ENCODE peak calls at places on chromosomes 4 and X, in seven cellular contexts. One of them, this sample, is unnamed.

GRCh38 chrX:46704767-46705386 is 54.0 kb downstream of the SLC9A7 start:
- DNase-seq in stimulated activated CD4-positive, alpha-beta T cell treated with anti-CD3 and anti-CD28 coated beads, Interleukin-4, amount 100 ng/mL, for 48 hours: no peak
- DNase-seq in epithelial cell of proximal tubule: no peak
- DNase-seq in AG08395: no peak
- DNase-seq in KG1: no peak
- DNase-seq in Calu3: no peak
- DNase-seq in GM10248: peak; percentile 41
- DNase-seq in this sample: no peak

GRCh38 chr4:10664408-10664807 is 20.2 kb downstream of the CLNK start:
- DNase-seq in AG08395: no peak
- DNase-seq in GM10248: no peak
- DNase-seq in KG1: peak; percentile 23
- DNase-seq in stimulated activated CD4-positive, alpha-beta T cell treated with anti-CD3 and anti-CD28 coated beads, Interleukin-4, amount 100 ng/mL, for 48 hours: no peak
- DNase-seq in epithelial cell of proximal tubule: peak; percentile 23
- DNase-seq in Calu3: peak; percentile 17
- DNase-seq in this sample: no peak

GRCh38 chrX:50638123-50638522 is 167.5 kb upstream of the DGKK start:
- DNase-seq in GM10248: no peak
- DNase-seq in KG1: no peak
- DNase-seq in epithelial cell of proximal tubule: no peak
- DNase-seq in stimulated activated CD4-positive, alpha-beta T cell treated with anti-CD3 and anti-CD28 coated beads, Interleukin-4, amount 100 ng/mL, for 48 hours: no peak
- DNase-seq in AG08395: no peak
- DNase-seq in Calu3: no peak
- DNase-seq in this sample: no peak

GRCh38 chr4:52957791-52958190 is 95.7 kb downstream of the RASL11B start:
- DNase-seq in KG1: no peak
- DNase-seq in Calu3: no peak
- DNase-seq in GM10248: no peak
- DNase-seq in stimulated activated CD4-positive, alpha-beta T cell treated with anti-CD3 and anti-CD28 coated beads, Interleukin-4, amount 100 ng/mL, for 48 hours: no peak
- DNase-seq in epithelial cell of proximal tubule: no peak
- DNase-seq in AG08395: no peak
- DNase-seq in this sample: no peak

GRCh38 chr4:48673537-48673936 is 106.5 kb downstream of the FRYL start:
- DNase-seq in AG08395: no peak
- DNase-seq in epithelial cell of proximal tubule: no peak
- DNase-seq in Calu3: no peak
- DNase-seq in KG1: no peak
- DNase-seq in stimulated activated CD4-positive, alpha-beta T cell treated with anti-CD3 and anti-CD28 coated beads, Interleukin-4, amount 100 ng/mL, for 48 hours: no peak
- DNase-seq in GM10248: no peak
- DNase-seq in this sample: no peak

GRCh38 chrX:150649096-150649870 is 43.9 kb upstream of the MTMR1 start:
- DNase-seq in AG08395: peak; percentile 4
- DNase-seq in Calu3: no peak
- DNase-seq in epithelial cell of proximal tubule: no peak
- DNase-seq in stimulated activated CD4-positive, alpha-beta T cell treated with anti-CD3 and anti-CD28 coated beads, Interleukin-4, amount 100 ng/mL, for 48 hours: no peak
- DNase-seq in KG1: no peak
- DNase-seq in GM10248: no peak
- DNase-seq in this sample: no peak

GRCh38 chr4:87492617-87493016 is 36.6 kb downstream of the SPARCL1 start:
- DNase-seq in epithelial cell of proximal tubule: no peak
- DNase-seq in Calu3: no peak
- DNase-seq in AG08395: no peak
- DNase-seq in GM10248: no peak
- DNase-seq in KG1: no peak
- DNase-seq in stimulated activated CD4-positive, alpha-beta T cell treated with anti-CD3 and anti-CD28 coated beads, Interleukin-4, amount 100 ng/mL, for 48 hours: no peak
- DNase-seq in this sample: no peak

GRCh38 chr4:151797131-151797530 is 36.3 kb upstream of the GATB start:
- DNase-seq in GM10248: no peak
- DNase-seq in AG08395: peak; percentile 6
- DNase-seq in KG1: no peak
- DNase-seq in stimulated activated CD4-positive, alpha-beta T cell treated with anti-CD3 and anti-CD28 coated beads, Interleukin-4, amount 100 ng/mL, for 48 hours: no peak
- DNase-seq in epithelial cell of proximal tubule: no peak
- DNase-seq in Calu3: no peak
- DNase-seq in this sample: no peak

GRCh38 chrX:131816551-131817136 is 206.5 kb upstream of the STK26 start:
- DNase-seq in Calu3: no peak
- DNase-seq in AG08395: peak; percentile 74
- DNase-seq in GM10248: peak; percentile 40
- DNase-seq in KG1: no peak
- DNase-seq in epithelial cell of proximal tubule: no peak
- DNase-seq in stimulated activated CD4-positive, alpha-beta T cell treated with anti-CD3 and anti-CD28 coated beads, Interleukin-4, amount 100 ng/mL, for 48 hours: peak; percentile 60
- DNase-seq in this sample: peak; percentile 59

GRCh38 chrX:84133023-84133422 is 55.0 kb downstream of the RPS6KA6 start:
- DNase-seq in GM10248: no peak
- DNase-seq in stimulated activated CD4-positive, alpha-beta T cell treated with anti-CD3 and anti-CD28 coated beads, Interleukin-4, amount 100 ng/mL, for 48 hours: no peak
- DNase-seq in epithelial cell of proximal tubule: no peak
- DNase-seq in KG1: no peak
- DNase-seq in Calu3: no peak
- DNase-seq in AG08395: no peak
- DNase-seq in this sample: no peak

GRCh38 chr4:84167579-84167978 is 331.5 kb downstream of the NKX6-1 start:
- DNase-seq in epithelial cell of proximal tubule: no peak
- DNase-seq in GM10248: no peak
- DNase-seq in Calu3: peak; percentile 1
- DNase-seq in KG1: no peak
- DNase-seq in AG08395: no peak
- DNase-seq in stimulated activated CD4-positive, alpha-beta T cell treated with anti-CD3 and anti-CD28 coated beads, Interleukin-4, amount 100 ng/mL, for 48 hours: no peak
- DNase-seq in this sample: peak; percentile 80

GRCh38 chr4:111807556-111807955 is 337.7 kb upstream of the FAM241A start:
- DNase-seq in KG1: no peak
- DNase-seq in stimulated activated CD4-positive, alpha-beta T cell treated with anti-CD3 and anti-CD28 coated beads, Interleukin-4, amount 100 ng/mL, for 48 hours: no peak
- DNase-seq in Calu3: no peak
- DNase-seq in GM10248: no peak
- DNase-seq in AG08395: no peak
- DNase-seq in epithelial cell of proximal tubule: no peak
- DNase-seq in this sample: no peak

GRCh38 chrX:20060961-20061868 is 55.5 kb downstream of the MAP7D2 start:
- DNase-seq in stimulated activated CD4-positive, alpha-beta T cell treated with anti-CD3 and anti-CD28 coated beads, Interleukin-4, amount 100 ng/mL, for 48 hours: no peak
- DNase-seq in epithelial cell of proximal tubule: no peak
- DNase-seq in GM10248: no peak
- DNase-seq in Calu3: no peak
- DNase-seq in KG1: peak; percentile 34
- DNase-seq in AG08395: no peak
- DNase-seq in this sample: no peak

GRCh38 chr4:152784490-152785195 is 4.9 kb downstream of the ARFIP1 start:
- DNase-seq in stimulated activated CD4-positive, alpha-beta T cell treated with anti-CD3 and anti-CD28 coated beads, Interleukin-4, amount 100 ng/mL, for 48 hours: no peak
- DNase-seq in Calu3: peak; percentile 5
- DNase-seq in epithelial cell of proximal tubule: no peak
- DNase-seq in KG1: no peak
- DNase-seq in AG08395: peak; percentile 64
- DNase-seq in GM10248: no peak
- DNase-seq in this sample: peak; percentile 71

GRCh38 chrX:80648023-80648422 is 161.7 kb downstream of the BRWD3 start:
- DNase-seq in AG08395: no peak
- DNase-seq in epithelial cell of proximal tubule: no peak
- DNase-seq in stimulated activated CD4-positive, alpha-beta T cell treated with anti-CD3 and anti-CD28 coated beads, Interleukin-4, amount 100 ng/mL, for 48 hours: no peak
- DNase-seq in KG1: no peak
- DNase-seq in Calu3: no peak
- DNase-seq in GM10248: no peak
- DNase-seq in this sample: no peak

GRCh38 chrX:129655547-129656248 is 942 bp upstream of the APLN start:
- DNase-seq in GM10248: no peak
- DNase-seq in Calu3: no peak
- DNase-seq in AG08395: no peak
- DNase-seq in epithelial cell of proximal tubule: no peak
- DNase-seq in stimulated activated CD4-positive, alpha-beta T cell treated with anti-CD3 and anti-CD28 coated beads, Interleukin-4, amount 100 ng/mL, for 48 hours: no peak
- DNase-seq in KG1: no peak
- DNase-seq in this sample: peak; percentile 54

GRCh38 chr4:1045193-1045594 is 33.8 kb downstream of the FGFRL1 start:
- DNase-seq in AG08395: no peak
- DNase-seq in KG1: no peak
- DNase-seq in Calu3: no peak
- DNase-seq in GM10248: no peak
- DNase-seq in epithelial cell of proximal tubule: no peak
- DNase-seq in stimulated activated CD4-positive, alpha-beta T cell treated with anti-CD3 and anti-CD28 coated beads, Interleukin-4, amount 100 ng/mL, for 48 hours: no peak
- DNase-seq in this sample: no peak

GRCh38 chrX:39762266-39762841 is 335.4 kb downstream of the BCOR start:
- DNase-seq in epithelial cell of proximal tubule: no peak
- DNase-seq in KG1: no peak
- DNase-seq in AG08395: no peak
- DNase-seq in stimulated activated CD4-positive, alpha-beta T cell treated with anti-CD3 and anti-CD28 coated beads, Interleukin-4, amount 100 ng/mL, for 48 hours: no peak
- DNase-seq in Calu3: no peak
- DNase-seq in GM10248: no peak
- DNase-seq in this sample: no peak

GRCh38 chr4:154009191-154009590 is 220.3 kb upstream of the SFRP2 start:
- DNase-seq in GM10248: no peak
- DNase-seq in Calu3: no peak
- DNase-seq in epithelial cell of proximal tubule: no peak
- DNase-seq in AG08395: no peak
- DNase-seq in stimulated activated CD4-positive, alpha-beta T cell treated with anti-CD3 and anti-CD28 coated beads, Interleukin-4, amount 100 ng/mL, for 48 hours: no peak
- DNase-seq in KG1: no peak
- DNase-seq in this sample: no peak

GRCh38 chrX:23813808-23814207 is 30.8 kb downstream of the SAT1 start:
- DNase-seq in AG08395: no peak
- DNase-seq in stimulated activated CD4-positive, alpha-beta T cell treated with anti-CD3 and anti-CD28 coated beads, Interleukin-4, amount 100 ng/mL, for 48 hours: no peak
- DNase-seq in GM10248: no peak
- DNase-seq in Calu3: no peak
- DNase-seq in epithelial cell of proximal tubule: no peak
- DNase-seq in KG1: no peak
- DNase-seq in this sample: no peak

GRCh38 chr4:185773419-185773818 is 38.6 kb downstream of the SORBS2 start:
- DNase-seq in GM10248: no peak
- DNase-seq in epithelial cell of proximal tubule: no peak
- DNase-seq in Calu3: no peak
- DNase-seq in AG08395: no peak
- DNase-seq in KG1: no peak
- DNase-seq in stimulated activated CD4-positive, alpha-beta T cell treated with anti-CD3 and anti-CD28 coated beads, Interleukin-4, amount 100 ng/mL, for 48 hours: no peak
- DNase-seq in this sample: peak; percentile 89

GRCh38 chrX:132958086-132958703 is at the start of gene HS6ST2:
- DNase-seq in KG1: no peak
- DNase-seq in stimulated activated CD4-positive, alpha-beta T cell treated with anti-CD3 and anti-CD28 coated beads, Interleukin-4, amount 100 ng/mL, for 48 hours: no peak
- DNase-seq in epithelial cell of proximal tubule: no peak
- DNase-seq in GM10248: no peak
- DNase-seq in AG08395: no peak
- DNase-seq in Calu3: peak; percentile 59
- DNase-seq in this sample: no peak

GRCh38 chrX:151543706-151544105 is 19.8 kb upstream of the PASD1 start:
- DNase-seq in Calu3: no peak
- DNase-seq in epithelial cell of proximal tubule: no peak
- DNase-seq in AG08395: no peak
- DNase-seq in stimulated activated CD4-positive, alpha-beta T cell treated with anti-CD3 and anti-CD28 coated beads, Interleukin-4, amount 100 ng/mL, for 48 hours: no peak
- DNase-seq in KG1: no peak
- DNase-seq in GM10248: no peak
- DNase-seq in this sample: peak; percentile 74

GRCh38 chrX:133555796-133556458 is 140.6 kb upstream of the GPC4 start:
- DNase-seq in stimulated activated CD4-positive, alpha-beta T cell treated with anti-CD3 and anti-CD28 coated beads, Interleukin-4, amount 100 ng/mL, for 48 hours: no peak
- DNase-seq in GM10248: no peak
- DNase-seq in epithelial cell of proximal tubule: no peak
- DNase-seq in AG08395: no peak
- DNase-seq in KG1: no peak
- DNase-seq in Calu3: no peak
- DNase-seq in this sample: no peak

GRCh38 chrX:107537815-107538214 is 88.4 kb downstream of the FRMPD3 start:
- DNase-seq in epithelial cell of proximal tubule: no peak
- DNase-seq in stimulated activated CD4-positive, alpha-beta T cell treated with anti-CD3 and anti-CD28 coated beads, Interleukin-4, amount 100 ng/mL, for 48 hours: peak; percentile 7
- DNase-seq in Calu3: peak; percentile 63
- DNase-seq in GM10248: peak; percentile 12
- DNase-seq in AG08395: peak; percentile 38
- DNase-seq in KG1: no peak
- DNase-seq in this sample: peak; percentile 41

GRCh38 chrX:72620550-72621145 is 48.0 kb upstream of the HDAC8 start:
- DNase-seq in epithelial cell of proximal tubule: peak; percentile 42
- DNase-seq in KG1: no peak
- DNase-seq in Calu3: peak; percentile 73
- DNase-seq in AG08395: peak; percentile 72
- DNase-seq in GM10248: no peak
- DNase-seq in stimulated activated CD4-positive, alpha-beta T cell treated with anti-CD3 and anti-CD28 coated beads, Interleukin-4, amount 100 ng/mL, for 48 hours: peak; percentile 31
- DNase-seq in this sample: no peak

GRCh38 chr4:32858971-32859370 is 2138.8 kb downstream of the PCDH7 start:
- DNase-seq in GM10248: no peak
- DNase-seq in AG08395: peak; percentile 8
- DNase-seq in epithelial cell of proximal tubule: peak; percentile 30
- DNase-seq in stimulated activated CD4-positive, alpha-beta T cell treated with anti-CD3 and anti-CD28 coated beads, Interleukin-4, amount 100 ng/mL, for 48 hours: no peak
- DNase-seq in Calu3: no peak
- DNase-seq in KG1: no peak
- DNase-seq in this sample: no peak

GRCh38 chr4:81756973-81757372 is 285.3 kb upstream of the RASGEF1B start:
- DNase-seq in stimulated activated CD4-positive, alpha-beta T cell treated with anti-CD3 and anti-CD28 coated beads, Interleukin-4, amount 100 ng/mL, for 48 hours: no peak
- DNase-seq in Calu3: no peak
- DNase-seq in GM10248: no peak
- DNase-seq in AG08395: no peak
- DNase-seq in epithelial cell of proximal tubule: no peak
- DNase-seq in KG1: no peak
- DNase-seq in this sample: no peak

GRCh38 chr4:151420408-151420807 is 11.4 kb downstream of the FHIP1A start:
- DNase-seq in stimulated activated CD4-positive, alpha-beta T cell treated with anti-CD3 and anti-CD28 coated beads, Interleukin-4, amount 100 ng/mL, for 48 hours: no peak
- DNase-seq in GM10248: no peak
- DNase-seq in Calu3: no peak
- DNase-seq in epithelial cell of proximal tubule: no peak
- DNase-seq in KG1: no peak
- DNase-seq in AG08395: no peak
- DNase-seq in this sample: no peak

GRCh38 chr4:163344147-163345050 is 707 bp downstream of the NPY5R start:
- DNase-seq in KG1: no peak
- DNase-seq in stimulated activated CD4-positive, alpha-beta T cell treated with anti-CD3 and anti-CD28 coated beads, Interleukin-4, amount 100 ng/mL, for 48 hours: no peak
- DNase-seq in Calu3: peak; percentile 17
- DNase-seq in AG08395: no peak
- DNase-seq in GM10248: no peak
- DNase-seq in epithelial cell of proximal tubule: no peak
- DNase-seq in this sample: peak; percentile 38

GRCh38 chr4:114038762-114039392 is 59.4 kb upstream of the ARSJ start:
- DNase-seq in GM10248: no peak
- DNase-seq in epithelial cell of proximal tubule: no peak
- DNase-seq in KG1: no peak
- DNase-seq in AG08395: no peak
- DNase-seq in Calu3: no peak
- DNase-seq in stimulated activated CD4-positive, alpha-beta T cell treated with anti-CD3 and anti-CD28 coated beads, Interleukin-4, amount 100 ng/mL, for 48 hours: no peak
- DNase-seq in this sample: no peak

GRCh38 chrX:109925656-109926055 is 77.3 kb upstream of the TMEM164 start:
- DNase-seq in KG1: no peak
- DNase-seq in epithelial cell of proximal tubule: no peak
- DNase-seq in Calu3: no peak
- DNase-seq in stimulated activated CD4-positive, alpha-beta T cell treated with anti-CD3 and anti-CD28 coated beads, Interleukin-4, amount 100 ng/mL, for 48 hours: no peak
- DNase-seq in GM10248: no peak
- DNase-seq in AG08395: no peak
- DNase-seq in this sample: no peak

GRCh38 chrX:101550825-101551767 is 749 bp downstream of the ARMCX1 start:
- DNase-seq in KG1: no peak
- DNase-seq in epithelial cell of proximal tubule: no peak
- DNase-seq in AG08395: peak; percentile 64
- DNase-seq in Calu3: no peak
- DNase-seq in GM10248: no peak
- DNase-seq in stimulated activated CD4-positive, alpha-beta T cell treated with anti-CD3 and anti-CD28 coated beads, Interleukin-4, amount 100 ng/mL, for 48 hours: no peak
- DNase-seq in this sample: no peak

GRCh38 chrX:139382529-139382928 is 148.0 kb upstream of the F9 start:
- DNase-seq in KG1: no peak
- DNase-seq in AG08395: no peak
- DNase-seq in Calu3: no peak
- DNase-seq in stimulated activated CD4-positive, alpha-beta T cell treated with anti-CD3 and anti-CD28 coated beads, Interleukin-4, amount 100 ng/mL, for 48 hours: no peak
- DNase-seq in GM10248: no peak
- DNase-seq in epithelial cell of proximal tubule: no peak
- DNase-seq in this sample: no peak

GRCh38 chr4:147964519-147964918 is 232.6 kb downstream of the ARHGAP10 start:
- DNase-seq in stimulated activated CD4-positive, alpha-beta T cell treated with anti-CD3 and anti-CD28 coated beads, Interleukin-4, amount 100 ng/mL, for 48 hours: no peak
- DNase-seq in GM10248: no peak
- DNase-seq in KG1: no peak
- DNase-seq in epithelial cell of proximal tubule: no peak
- DNase-seq in AG08395: no peak
- DNase-seq in Calu3: no peak
- DNase-seq in this sample: no peak

GRCh38 chr4:86841309-86841708 is 7.9 kb downstream of the SLC10A6 start:
- DNase-seq in epithelial cell of proximal tubule: no peak
- DNase-seq in AG08395: no peak
- DNase-seq in GM10248: no peak
- DNase-seq in stimulated activated CD4-positive, alpha-beta T cell treated with anti-CD3 and anti-CD28 coated beads, Interleukin-4, amount 100 ng/mL, for 48 hours: no peak
- DNase-seq in KG1: no peak
- DNase-seq in Calu3: no peak
- DNase-seq in this sample: no peak

GRCh38 chr4:8173641-8174242 is 15.1 kb upstream of the ABLIM2 start:
- DNase-seq in GM10248: no peak
- DNase-seq in epithelial cell of proximal tubule: no peak
- DNase-seq in KG1: no peak
- DNase-seq in AG08395: no peak
- DNase-seq in Calu3: no peak
- DNase-seq in stimulated activated CD4-positive, alpha-beta T cell treated with anti-CD3 and anti-CD28 coated beads, Interleukin-4, amount 100 ng/mL, for 48 hours: no peak
- DNase-seq in this sample: no peak